ENCODE peak calls at places on chromosomes 16 and 17, in six cellular contexts. C, I, E, K, R and L are unnamed samples.

GRCh38 chr17:7314719-7315569 is at the start of gene GPS2:
- DNase-seq in C (peak; percentile 96), I (peak; percentile 94), E (peak; percentile 94), K (peak; percentile 86), R (peak; percentile 80), L (no peak)

GRCh38 chr17:47203984-47204721 is 5.0 kb upstream of the MYL4 start:
- DNase-seq in C (no peak), I (no peak), E (no peak), K (no peak), R (no peak), L (no peak)

GRCh38 chr16:81629032-81629802 is 149.9 kb upstream of the PLCG2 start:
- DNase-seq in C (no peak), I (no peak), E (no peak), K (no peak), R (no peak), L (no peak)

GRCh38 chr17:7138800-7139381 is 24.3 kb upstream of the ASGR2 start:
- DNase-seq in C (no peak), I (no peak), E (no peak), K (no peak), R (no peak), L (no peak)

GRCh38 chr16:48317614-48318013 is 67.6 kb downstream of the SIAH1 start:
- DNase-seq in C (no peak), I (no peak), E (peak; percentile 14), K (no peak), R (peak; percentile 52), L (no peak)

GRCh38 chr17:58317421-58318064 is 11.1 kb downstream of the TSPOAP1 start:
- DNase-seq in C (peak; percentile 52), I (no peak), E (peak; percentile 58), K (no peak), R (peak; percentile 51), L (peak; percentile 45)

GRCh38 chr17:1997587-1998425 is 27.3 kb downstream of the RTN4RL1 start:
- DNase-seq in C (peak; percentile 93), I (no peak), E (no peak), K (no peak), R (no peak), L (no peak)

GRCh38 chr17:51427259-51428255 is 167.2 kb downstream of the UTP18 start:
- DNase-seq in C (no peak), I (no peak), E (peak; percentile 14), K (no peak), R (no peak), L (no peak)

GRCh38 chr16:80440691-80441090 is 100.1 kb upstream of the DYNLRB2 start:
- DNase-seq in C (no peak), I (no peak), E (no peak), K (no peak), R (no peak), L (no peak)

GRCh38 chr17:46176975-46177374 is 16.3 kb downstream of the KANSL1 start:
- DNase-seq in C (no peak), I (no peak), E (no peak), K (no peak), R (no peak), L (no peak)

GRCh38 chr17:33651631-33652030 is 358.5 kb upstream of the ASIC2 start:
- DNase-seq in C (no peak), I (no peak), E (peak; percentile 1), K (no peak), R (no peak), L (no peak)

GRCh38 chr16:23959069-23959800 is 123.5 kb downstream of the PRKCB start:
- DNase-seq in C (no peak), I (no peak), E (no peak), K (no peak), R (no peak), L (no peak)

GRCh38 chr17:58402679-58403078 is 14.7 kb downstream of the RNF43 start:
- DNase-seq in C (no peak), I (no peak), E (no peak), K (no peak), R (no peak), L (no peak)

GRCh38 chr17:38419508-38419981 is 8.7 kb upstream of the ARHGAP23 start:
- DNase-seq in C (no peak), I (no peak), E (no peak), K (no peak), R (no peak), L (no peak)
- H3K4me3 ChIP-seq in C (no peak overlapping the region), I (peak overlapping the region; percentile 62), E (peak overlapping the region; percentile 34), K (no peak overlapping the region), R (no peak overlapping the region), L (peak overlapping the region; percentile 21)

DNA sequence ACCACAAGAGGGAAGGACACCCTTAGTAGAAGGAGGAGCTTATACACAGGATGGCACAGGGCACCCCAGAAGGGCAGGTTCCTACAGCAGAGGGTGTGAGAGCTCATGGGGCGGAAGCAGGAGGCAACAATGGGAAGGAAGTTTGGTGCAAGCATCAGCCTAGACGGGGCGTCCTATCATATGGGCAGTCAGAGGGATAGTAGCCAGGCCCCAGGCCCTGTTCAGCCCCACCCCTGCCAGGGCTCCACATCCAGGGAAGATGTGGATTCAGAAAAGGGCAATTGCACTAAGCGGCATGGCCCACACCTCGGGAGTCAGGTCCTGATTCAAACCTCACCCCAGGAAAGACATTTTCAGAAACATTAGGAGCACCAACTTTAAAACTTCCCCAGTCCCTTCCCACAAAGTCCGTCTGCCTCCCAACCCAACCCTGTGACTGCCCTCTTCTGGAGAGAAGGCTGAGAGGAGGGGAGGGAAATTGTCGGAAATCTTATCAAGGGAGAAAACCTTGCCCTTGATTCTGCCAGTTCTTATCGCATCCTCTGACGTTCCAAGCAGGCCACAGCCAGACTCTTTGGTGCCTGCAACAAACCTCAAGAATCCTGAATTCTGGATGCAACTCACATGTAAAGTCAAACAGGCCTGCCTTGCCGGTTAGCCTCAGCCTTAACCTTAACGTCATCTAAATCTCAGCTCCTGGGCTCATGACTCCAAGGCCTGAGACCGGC is 198.8 kb upstream of the CDH5 start:
- DNase-seq in C (peak; percentile 42), I (no peak), E (peak; percentile 46), K (no peak), R (peak; percentile 63), L (no peak)
- TF ChIP-seq CTCF in C (peak; percentile 15), I (peak; percentile 29), E (peak; percentile 56), K (no peak), R (peak; percentile 68), L (no peak)

DNA sequence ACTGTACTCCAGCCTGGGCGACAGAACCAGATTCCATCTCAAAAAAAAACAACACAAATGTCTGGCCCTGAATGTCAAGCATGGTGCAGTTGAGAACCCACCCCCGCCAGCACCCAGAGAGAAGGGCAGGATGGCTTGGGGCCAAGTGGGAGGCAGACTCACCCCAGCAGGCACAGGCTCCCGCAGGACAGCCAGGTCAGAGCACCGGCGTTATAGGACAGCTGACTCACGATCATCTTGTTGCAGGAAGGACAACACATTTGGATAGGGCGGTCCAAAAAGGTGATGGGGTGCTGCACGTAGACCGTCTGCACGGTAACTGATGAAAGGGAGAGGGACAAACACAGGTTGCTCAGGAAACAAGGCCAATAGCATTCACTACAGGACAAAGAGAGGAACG is 33.3 kb downstream of the LITAF start:
- DNase-seq in C (peak; percentile 65), I (no peak), E (no peak), K (no peak), R (no peak), L (no peak)
- H3K36me3 ChIP-seq in C (peaks cover 14% of the 10 kb centered on the region), I (peaks cover 71% of the 10 kb centered on the region), E (no peaks in the 10 kb centered on the region), K (no peaks in the 10 kb centered on the region), R (peaks cover 22% of the 10 kb centered on the region), L (no peaks in the 10 kb centered on the region)

GRCh38 chr16:89828870-89829629 is 775 bp downstream of the SPIRE2 start:
- DNase-seq in C (no peak), I (no peak), E (no peak), K (no peak), R (no peak), L (no peak)

GRCh38 chr16:89829630-89830437 is 1.6 kb downstream of the SPIRE2 start:
- DNase-seq in C (no peak), I (no peak), E (no peak), K (no peak), R (no peak), L (no peak)

GRCh38 chr16:89827383-89828198 is 684 bp upstream of the SPIRE2 start:
- DNase-seq in C (peak; percentile 85), I (peak; percentile 46), E (peak; percentile 40), K (no peak), R (peak; percentile 60), L (no peak)

GRCh38 chr16:89828199-89828869 is at the start of gene SPIRE2:
- DNase-seq in C (peak; percentile 74), I (peak; percentile 78), E (peak; percentile 77), K (peak; percentile 11), R (peak; percentile 64), L (no peak)

GRCh38 chr16:89826531-89827382 is 1.5 kb upstream of the SPIRE2 start:
- DNase-seq in C (no peak), I (no peak), E (no peak), K (no peak), R (no peak), L (no peak)
- H3K4me3 ChIP-seq in C (no peak overlapping the region), I (no peak overlapping the region), E (no peak overlapping the region), K (no peak overlapping the region), R (no peak overlapping the region), L (peak overlapping the region; percentile 55)